ENCODE peak calls at places on chromosomes 4 and X, in seven cellular contexts. H, U, K, C, P, X and J are unnamed samples.

GRCh38 chr4:7933631-7934510 is 5.8 kb downstream of the AFAP1 start:
- DNase-seq in U (no peak), C (no peak), K (peak; percentile 72), P (no peak), H (no peak), X (no peak), J (no peak)

GRCh38 chrX:22276781-22277180 is 4.1 kb downstream of the CBLL2 start:
- DNase-seq in H (no peak), P (no peak), U (no peak), C (no peak), X (no peak), K (peak; percentile 37), J (no peak)

GRCh38 chr4:8045909-8046308 is 106.2 kb upstream of the AFAP1 start:
- DNase-seq in K (no peak), P (peak; percentile 35), H (no peak), C (no peak), U (no peak), X (no peak), J (no peak)

GRCh38 chrX:111365770-111366325 is 46.1 kb downstream of the DCX start:
- DNase-seq in H (no peak), X (no peak), K (no peak), P (no peak), U (no peak), C (no peak), J (no peak)

GRCh38 chr4:24226018-24226417 is 336.2 kb upstream of the PPARGC1A start:
- DNase-seq in U (no peak), K (peak; percentile 26), X (no peak), H (no peak), C (no peak), P (no peak), J (no peak)

GRCh38 chr4:187108846-187109245 is 385.2 kb upstream of the FAT1 start:
- DNase-seq in U (no peak), H (no peak), P (no peak), C (no peak), K (peak; percentile 13), X (no peak), J (no peak)

GRCh38 chrX:13283512-13283911 is 36.3 kb downstream of the ATXN3L start:
- DNase-seq in X (no peak), K (peak; percentile 40), P (no peak), U (peak; percentile 57), H (no peak), C (no peak), J (no peak)

GRCh38 chr4:23219779-23220408 is 527.2 kb downstream of the GBA3 start:
- DNase-seq in U (no peak), C (no peak), X (no peak), P (no peak), H (no peak), K (no peak), J (no peak)

GRCh38 chr4:4693258-4693657 is 151.4 kb upstream of the STX18 start:
- DNase-seq in P (no peak), C (no peak), H (no peak), U (no peak), X (no peak), K (peak; percentile 14), J (no peak)

GRCh38 chr4:128844931-128845330 is 35.4 kb downstream of the JADE1 start:
- DNase-seq in K (no peak), U (peak; percentile 25), P (no peak), H (no peak), C (no peak), X (peak; percentile 66), J (no peak)

GRCh38 chrX:65821721-65822496 is 154.5 kb downstream of the MSN start:
- DNase-seq in H (peak; percentile 28), X (peak; percentile 23), K (no peak), P (peak; percentile 53), C (no peak), U (no peak), J (no peak)

GRCh38 chr4:2059034-2059725 is at the start of gene NAT8L:
- DNase-seq in U (peak; percentile 78), C (no peak), X (peak; percentile 13), K (no peak), H (no peak), P (no peak), J (no peak)

GRCh38 chr4:1416051-1416947 is 10.1 kb upstream of the NKX1-1 start:
- DNase-seq in C (no peak), P (no peak), K (no peak), U (no peak), H (peak; percentile 6), X (no peak), J (no peak)

GRCh38 chr4:56146956-56147355 is 198.2 kb downstream of the CEP135 start:
- DNase-seq in C (no peak), K (no peak), P (no peak), H (no peak), U (no peak), X (no peak), J (no peak)

GRCh38 chr4:113112341-113112978 is 63.0 kb downstream of the ANK2 start:
- DNase-seq in X (no peak), U (no peak), H (no peak), P (no peak), K (no peak), C (no peak), J (no peak)

GRCh38 chr4:113116414-113117345 is 67.2 kb downstream of the ANK2 start:
- DNase-seq in K (peak; percentile 21), H (no peak), C (no peak), P (no peak), X (no peak), U (no peak), J (no peak)

GRCh38 chr4:113117346-113117677 is 67.9 kb downstream of the ANK2 start:
- DNase-seq in X (no peak), K (no peak), P (no peak), C (no peak), U (no peak), H (no peak), J (no peak)

GRCh38 chr4:113113151-113113550 is 63.7 kb downstream of the ANK2 start:
- DNase-seq in P (no peak), K (no peak), C (no peak), X (no peak), U (no peak), H (no peak), J (no peak)

GRCh38 chr4:113114884-113115283 is 65.4 kb downstream of the ANK2 start:
- DNase-seq in C (no peak), U (no peak), X (no peak), P (no peak), H (no peak), K (no peak), J (no peak)
- TF ChIP-seq CTCF in C (no peak), U (no peak), X (no peak), P (no peak), H (no peak), K (no peak), J (no peak)

GRCh38 chr4:147594107-147594506 is 23.1 kb upstream of the TMEM184C start:
- DNase-seq in X (no peak), H (no peak), K (no peak), P (no peak), C (no peak), U (peak; percentile 56), J (no peak)

GRCh38 chr4:147587061-147587460 is 30.1 kb upstream of the TMEM184C start:
- DNase-seq in P (no peak), H (no peak), K (no peak), C (no peak), X (no peak), U (no peak), J (no peak)

GRCh38 chr4:147591048-147591577 is 26.1 kb upstream of the TMEM184C start:
- DNase-seq in P (no peak), H (no peak), X (no peak), U (no peak), C (no peak), K (no peak), J (no peak)

GRCh38 chr4:147589586-147589985 is 27.6 kb upstream of the TMEM184C start:
- DNase-seq in P (no peak), C (no peak), X (no peak), U (no peak), K (no peak), H (no peak), J (no peak)

GRCh38 chr4:147590249-147590920 is 26.8 kb upstream of the TMEM184C start:
- DNase-seq in H (peak; percentile 36), U (peak; percentile 88), X (peak; percentile 28), C (peak; percentile 44), P (peak; percentile 33), K (peak; percentile 52), J (peak; percentile 24)
- TF ChIP-seq CTCF in H (peak; percentile 62), U (peak; percentile 89), X (peak; percentile 65), C (peak; percentile 88), P (peak; percentile 62), K (peak; percentile 78), J (peak; percentile 73)

GRCh38 chr4:99024481-99025275 is 29.2 kb downstream of the METAP1 start:
- DNase-seq in H (no peak), K (no peak), X (no peak), P (peak; percentile 48), C (no peak), U (no peak), J (no peak)
- TF ChIP-seq CTCF in H (no peak), K (no peak), X (no peak), P (peak; percentile 14), C (no peak), U (no peak), J (no peak)

GRCh38 chr4:41856797-41857196 is 78.4 kb upstream of the TMEM33 start:
- DNase-seq in U (no peak), P (no peak), H (no peak), C (no peak), K (no peak), X (no peak), J (no peak)

GRCh38 chr4:41851621-41852020 is 83.6 kb upstream of the TMEM33 start:
- DNase-seq in X (no peak), P (no peak), K (no peak), H (no peak), C (no peak), U (no peak), J (no peak)

GRCh38 chr4:41857225-41857624 is 78.0 kb upstream of the TMEM33 start:
- DNase-seq in H (no peak), P (no peak), X (no peak), K (no peak), C (no peak), U (no peak), J (no peak)

GRCh38 chr4:41852229-41852628 is 83.0 kb upstream of the TMEM33 start:
- DNase-seq in H (no peak), C (no peak), U (no peak), P (no peak), X (no peak), K (no peak), J (no peak)

DNA sequence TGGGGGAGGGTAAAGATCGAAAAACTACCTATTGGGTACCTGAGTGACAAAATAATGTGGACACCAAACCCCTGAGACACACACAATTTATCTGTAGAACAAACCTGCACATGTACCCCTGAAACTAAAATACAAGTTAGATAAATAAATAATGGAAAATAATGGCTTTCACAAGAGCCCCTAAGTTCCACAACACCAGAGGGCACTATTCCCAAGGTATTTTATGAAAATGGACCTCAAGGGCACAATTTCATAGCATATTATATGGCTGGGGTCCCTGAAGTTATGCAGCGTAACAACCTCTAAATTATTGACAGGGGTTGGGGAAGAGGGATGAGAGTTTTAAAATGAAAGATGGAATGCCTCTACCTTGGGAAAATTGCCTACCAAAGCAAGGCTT is 81.3 kb upstream of the TMEM33 start:
- DNase-seq in C (no peak), P (no peak), K (no peak), H (no peak), X (no peak), U (no peak), J (no peak)
- TF ChIP-seq CTCF in C (no peak), P (no peak), K (no peak), H (no peak), X (no peak), U (peak; percentile 74), J (peak; percentile 50)

GRCh38 chrX:86066998-86067397 is 19.6 kb upstream of the CHM start:
- DNase-seq in C (no peak), X (no peak), U (no peak), H (no peak), K (no peak), P (no peak), J (no peak)
- TF ChIP-seq CTCF in C (no peak), X (no peak), U (peak; percentile 20), H (no peak), K (no peak), P (no peak), J (no peak)